ENCODE peak calls at places on chromosomes 3 and 15, in seven cellular contexts. One of them, this sample, is unnamed. For H3K4me1, the result is how much of the 10 kb centered on the place peaks cover.

GRCh38 chr3:69212411-69213160 is 90.2 kb upstream of the LMOD3 start:
- DNase-seq in fibroblast of lung: peak
- DNase-seq in pancreas: no peak
- DNase-seq in breast epithelium: no peak
- DNase-seq in cardiac muscle cell: peak
- DNase-seq in lung: no peak
- DNase-seq in uterus: no peak
- DNase-seq in this sample: no peak

GRCh38 chr3:37816271-37816670 is 45.4 kb upstream of the CTDSPL start:
- DNase-seq in fibroblast of lung: peak
- DNase-seq in pancreas: no peak
- DNase-seq in breast epithelium: no peak
- DNase-seq in cardiac muscle cell: peak
- DNase-seq in lung: no peak
- DNase-seq in uterus: no peak
- DNase-seq in this sample: no peak

GRCh38 chr3:177777699-177778098 is 580.4 kb upstream of the TBL1XR1 start:
- DNase-seq in fibroblast of lung: peak
- DNase-seq in pancreas: peak
- DNase-seq in breast epithelium: no peak
- DNase-seq in cardiac muscle cell: peak
- DNase-seq in lung: peak
- DNase-seq in uterus: no peak
- DNase-seq in this sample: peak

GRCh38 chr15:92076536-92076935 is 223.0 kb downstream of the SLCO3A1 start:
- DNase-seq in fibroblast of lung: no peak
- DNase-seq in pancreas: no peak
- DNase-seq in breast epithelium: no peak
- DNase-seq in cardiac muscle cell: no peak
- DNase-seq in lung: no peak
- DNase-seq in uterus: no peak
- DNase-seq in this sample: no peak

GRCh38 chr15:62983956-62984355 is 58.6 kb upstream of the TPM1 start:
- DNase-seq in fibroblast of lung: no peak
- DNase-seq in pancreas: no peak
- DNase-seq in breast epithelium: no peak
- DNase-seq in cardiac muscle cell: no peak
- DNase-seq in lung: no peak
- DNase-seq in uterus: no peak
- DNase-seq in this sample: no peak

GRCh38 chr3:64216706-64217105 is 8.6 kb downstream of the PRICKLE2 start:
- DNase-seq in fibroblast of lung: peak
- DNase-seq in pancreas: no peak
- DNase-seq in breast epithelium: no peak
- DNase-seq in cardiac muscle cell: peak
- DNase-seq in lung: no peak
- DNase-seq in uterus: peak
- DNase-seq in this sample: no peak

GRCh38 chr3:148062590-148062989 is 635.1 kb upstream of the AGTR1 start:
- DNase-seq in fibroblast of lung: no peak
- DNase-seq in pancreas: no peak
- DNase-seq in breast epithelium: no peak
- DNase-seq in cardiac muscle cell: no peak
- DNase-seq in lung: no peak
- DNase-seq in uterus: no peak
- DNase-seq in this sample: no peak

GRCh38 chr3:170078620-170079281 is 41.0 kb downstream of the GPR160 start:
- DNase-seq in fibroblast of lung: no peak
- DNase-seq in pancreas: no peak
- DNase-seq in breast epithelium: no peak
- DNase-seq in cardiac muscle cell: no peak
- DNase-seq in lung: no peak
- DNase-seq in uterus: no peak
- DNase-seq in this sample: no peak

GRCh38 chr3:109278141-109278540 is 38.2 kb downstream of the DPPA2 start:
- DNase-seq in fibroblast of lung: peak
- DNase-seq in pancreas: no peak
- DNase-seq in breast epithelium: no peak
- DNase-seq in cardiac muscle cell: no peak
- DNase-seq in lung: no peak
- DNase-seq in uterus: no peak
- DNase-seq in this sample: no peak

GRCh38 chr3:134366928-134367352 is 7.3 kb downstream of the AMOTL2 start:
- DNase-seq in fibroblast of lung: no peak
- DNase-seq in pancreas: peak
- DNase-seq in breast epithelium: peak
- DNase-seq in cardiac muscle cell: no peak
- DNase-seq in lung: no peak
- DNase-seq in uterus: no peak
- DNase-seq in this sample: no peak

GRCh38 chr15:58575045-58575786 is 143.4 kb downstream of the LIPC start:
- DNase-seq in fibroblast of lung: no peak
- DNase-seq in pancreas: no peak
- DNase-seq in breast epithelium: no peak
- DNase-seq in cardiac muscle cell: no peak
- DNase-seq in lung: no peak
- DNase-seq in uterus: no peak
- DNase-seq in this sample: no peak

GRCh38 chr15:41336549-41336948 is 3.9 kb downstream of the NUSAP1 start:
- DNase-seq in fibroblast of lung: no peak
- DNase-seq in pancreas: no peak
- DNase-seq in breast epithelium: no peak
- DNase-seq in cardiac muscle cell: no peak
- DNase-seq in lung: no peak
- DNase-seq in uterus: no peak
- DNase-seq in this sample: no peak

GRCh38 chr15:60576515-60576914 is 97.6 kb upstream of the ICE2 start:
- DNase-seq in fibroblast of lung: no peak
- DNase-seq in pancreas: no peak
- DNase-seq in breast epithelium: no peak
- DNase-seq in cardiac muscle cell: no peak
- DNase-seq in lung: no peak
- DNase-seq in uterus: no peak
- DNase-seq in this sample: no peak
- H3K4me1 ChIP-seq in fibroblast of lung: under half
- H3K4me1 ChIP-seq in pancreas: under half
- H3K4me1 ChIP-seq in breast epithelium: under half
- H3K4me1 ChIP-seq in cardiac muscle cell: under half
- H3K4me1 ChIP-seq in lung: under half
- H3K4me1 ChIP-seq in uterus: under half
- H3K4me1 ChIP-seq in this sample: half or more

DNA sequence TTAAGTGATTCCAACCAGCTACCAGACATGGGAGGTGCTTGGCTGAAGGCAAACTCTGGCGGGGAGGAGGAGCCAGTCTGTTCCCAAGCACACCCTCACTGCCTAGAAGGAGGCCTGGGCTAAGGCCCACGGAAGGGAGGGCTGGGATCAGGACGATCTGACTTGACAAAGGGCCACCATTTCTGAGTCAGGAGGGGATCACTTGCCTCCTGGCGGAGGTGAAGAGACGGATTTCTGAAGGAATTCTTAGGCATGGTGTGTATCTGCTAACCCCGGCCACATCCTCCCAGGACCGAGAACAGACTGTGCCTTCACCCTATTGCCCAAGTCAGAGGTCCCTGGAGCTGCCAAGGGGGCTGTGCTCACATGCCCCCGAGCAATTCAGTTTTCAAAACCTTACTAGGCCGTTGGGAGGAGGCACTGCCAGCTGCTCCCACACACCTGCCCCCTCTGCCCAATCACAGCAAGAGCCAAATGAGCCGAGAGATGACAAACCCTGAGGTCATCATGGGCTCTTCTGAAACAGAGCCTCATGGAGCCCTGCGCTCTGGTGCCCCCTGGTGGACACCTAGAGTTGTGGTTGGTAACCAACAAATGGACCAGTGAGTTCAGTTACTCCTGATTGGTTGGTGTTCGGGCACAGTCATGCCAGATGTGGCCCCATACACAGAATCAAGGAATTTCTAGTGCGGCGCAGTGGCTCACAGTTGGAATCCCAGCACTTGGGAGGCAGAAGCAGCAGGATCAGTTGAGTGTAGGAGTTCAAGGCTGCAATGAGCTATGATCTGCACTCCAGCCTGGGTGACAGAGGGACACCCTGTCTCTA is 6.5 kb upstream of the TNK2 start:
- DNase-seq in fibroblast of lung: peak
- DNase-seq in pancreas: peak
- DNase-seq in breast epithelium: peak
- DNase-seq in cardiac muscle cell: peak
- DNase-seq in lung: peak
- DNase-seq in uterus: peak
- DNase-seq in this sample: peak
- H3K4me3 ChIP-seq in fibroblast of lung: no peak
- H3K4me3 ChIP-seq in pancreas: no peak
- H3K4me3 ChIP-seq in breast epithelium: peak
- H3K4me3 ChIP-seq in cardiac muscle cell: no peak
- H3K4me3 ChIP-seq in lung: no peak
- H3K4me3 ChIP-seq in uterus: no peak
- H3K4me3 ChIP-seq in this sample: no peak

GRCh38 chr3:20916966-20917606 is 731.1 kb upstream of the SGO1 start:
- DNase-seq in fibroblast of lung: no peak
- DNase-seq in pancreas: no peak
- DNase-seq in breast epithelium: no peak
- DNase-seq in cardiac muscle cell: no peak
- DNase-seq in lung: no peak
- DNase-seq in uterus: no peak
- DNase-seq in this sample: no peak
- H3K27ac ChIP-seq in fibroblast of lung: no peak
- H3K27ac ChIP-seq in pancreas: no peak
- H3K27ac ChIP-seq in breast epithelium: no peak
- H3K27ac ChIP-seq in cardiac muscle cell: no peak
- H3K27ac ChIP-seq in lung: no peak
- H3K27ac ChIP-seq in uterus: no peak
- H3K27ac ChIP-seq in this sample: no peak

GRCh38 chr3:192655040-192655439 is 72.3 kb downstream of the FGF12 start:
- DNase-seq in fibroblast of lung: no peak
- DNase-seq in pancreas: no peak
- DNase-seq in breast epithelium: no peak
- DNase-seq in cardiac muscle cell: no peak
- DNase-seq in lung: no peak
- DNase-seq in uterus: no peak
- DNase-seq in this sample: no peak
- H3K4me1 ChIP-seq in fibroblast of lung: under half
- H3K4me1 ChIP-seq in pancreas: under half
- H3K4me1 ChIP-seq in breast epithelium: under half
- H3K4me1 ChIP-seq in cardiac muscle cell: under half
- H3K4me1 ChIP-seq in lung: under half
- H3K4me1 ChIP-seq in uterus: under half
- H3K4me1 ChIP-seq in this sample: under half

GRCh38 chr15:73993211-73993994 is 1.1 kb upstream of the PML start:
- DNase-seq in fibroblast of lung: no peak
- DNase-seq in pancreas: no peak
- DNase-seq in breast epithelium: no peak
- DNase-seq in cardiac muscle cell: no peak
- DNase-seq in lung: no peak
- DNase-seq in uterus: no peak
- DNase-seq in this sample: no peak
- H3K4me3 ChIP-seq in fibroblast of lung: no peak
- H3K4me3 ChIP-seq in pancreas: no peak
- H3K4me3 ChIP-seq in breast epithelium: peak
- H3K4me3 ChIP-seq in cardiac muscle cell: no peak
- H3K4me3 ChIP-seq in lung: no peak
- H3K4me3 ChIP-seq in uterus: no peak
- H3K4me3 ChIP-seq in this sample: peak

DNA sequence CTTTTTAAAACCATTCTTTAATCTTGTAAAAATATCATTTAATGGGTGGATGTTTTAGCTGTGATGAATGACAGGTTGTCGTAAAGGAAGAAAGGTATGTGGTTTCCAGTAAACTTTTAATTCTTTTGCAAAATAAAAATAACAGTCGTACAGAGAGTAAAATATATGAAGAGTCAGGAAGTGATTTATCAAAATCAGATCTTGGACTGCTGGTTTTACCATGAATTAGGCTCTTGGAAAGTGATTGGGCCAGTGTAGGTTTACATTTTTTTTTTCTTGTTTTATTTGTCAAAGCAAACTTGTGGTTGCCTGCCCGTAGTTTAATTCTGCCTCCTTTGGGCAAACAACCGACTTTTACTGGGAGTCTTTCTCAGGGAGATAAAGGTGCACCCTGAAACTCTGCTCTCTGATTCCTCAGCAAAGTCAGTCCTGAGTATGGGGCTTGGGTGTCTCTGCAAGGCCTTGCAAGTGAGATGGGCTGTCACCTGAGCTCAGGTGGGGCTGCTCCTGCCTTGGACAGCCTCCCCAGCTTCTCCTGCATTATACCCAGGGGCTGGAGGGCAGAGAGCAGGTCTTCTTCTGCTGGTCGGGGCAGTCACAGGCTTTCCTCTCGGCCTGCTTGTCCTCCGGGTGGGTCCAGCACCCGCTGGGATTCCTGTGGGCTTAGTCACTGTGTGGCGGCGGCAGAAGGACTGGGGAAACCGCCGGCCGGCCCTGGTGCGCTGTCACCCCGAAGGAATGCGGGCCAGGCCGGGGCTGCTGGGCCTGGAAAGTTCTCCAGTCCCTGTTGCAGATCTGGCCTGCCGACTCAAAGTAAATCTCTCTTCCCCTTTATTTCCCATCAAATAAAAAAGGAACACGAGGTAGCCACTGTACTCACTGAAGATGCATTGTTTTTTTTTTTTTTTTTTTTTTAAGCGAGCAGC is 79.0 kb downstream of the IGF1R start:
- DNase-seq in fibroblast of lung: peak
- DNase-seq in pancreas: peak
- DNase-seq in breast epithelium: peak
- DNase-seq in cardiac muscle cell: peak
- DNase-seq in lung: peak
- DNase-seq in uterus: peak
- DNase-seq in this sample: no peak
- H3K27ac ChIP-seq in fibroblast of lung: peak
- H3K27ac ChIP-seq in pancreas: peak
- H3K27ac ChIP-seq in breast epithelium: peak
- H3K27ac ChIP-seq in cardiac muscle cell: peak
- H3K27ac ChIP-seq in lung: peak
- H3K27ac ChIP-seq in uterus: peak
- H3K27ac ChIP-seq in this sample: no peak

DNA sequence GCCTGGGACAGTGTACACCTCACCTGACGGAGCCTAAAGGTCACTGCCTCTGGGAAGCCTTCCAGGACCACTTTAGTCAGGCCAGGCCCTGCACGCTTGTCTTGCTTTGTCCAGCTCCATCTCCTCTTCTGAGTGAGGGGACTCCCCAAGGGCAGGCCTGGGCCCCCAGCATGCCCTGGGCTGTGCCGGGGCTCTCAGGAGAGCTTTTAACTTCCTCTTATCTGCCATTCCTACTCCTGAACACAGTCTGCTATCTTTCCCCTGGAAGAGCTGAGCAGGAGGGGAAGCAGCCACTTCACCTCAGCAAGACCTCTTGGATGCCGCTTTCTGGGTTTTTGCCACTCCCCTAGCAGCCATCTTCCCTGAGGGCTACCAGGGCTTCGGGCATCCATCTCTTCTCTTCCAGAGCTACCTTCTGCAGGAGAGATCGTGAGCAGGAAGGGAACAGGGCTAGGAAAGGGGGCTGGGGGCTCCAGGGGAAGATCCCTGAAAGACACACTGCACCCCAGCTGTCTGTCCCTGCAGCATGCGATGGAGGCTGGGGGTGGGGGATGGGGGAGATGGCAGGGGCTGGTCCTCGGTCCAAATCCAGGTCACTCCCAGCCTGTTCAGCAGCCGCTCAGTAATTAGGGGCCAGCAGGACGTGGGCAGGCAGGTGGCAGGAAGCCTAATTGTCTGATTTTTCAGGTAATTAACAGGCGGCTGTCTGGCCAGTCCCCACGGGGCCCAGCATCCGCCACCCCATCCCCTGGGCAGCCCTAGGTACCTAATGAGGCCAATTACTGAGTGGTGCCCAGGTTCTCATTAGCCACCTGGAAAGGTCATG is 19.9 kb upstream of the RPL29 start:
- DNase-seq in fibroblast of lung: no peak
- DNase-seq in pancreas: no peak
- DNase-seq in breast epithelium: no peak
- DNase-seq in cardiac muscle cell: no peak
- DNase-seq in lung: no peak
- DNase-seq in uterus: no peak
- DNase-seq in this sample: no peak
- H3K4me1 ChIP-seq in fibroblast of lung: under half
- H3K4me1 ChIP-seq in pancreas: under half
- H3K4me1 ChIP-seq in breast epithelium: under half
- H3K4me1 ChIP-seq in cardiac muscle cell: half or more
- H3K4me1 ChIP-seq in lung: under half
- H3K4me1 ChIP-seq in uterus: under half
- H3K4me1 ChIP-seq in this sample: under half